ENCODE peak calls at places on chromosomes 7 and 10, in five cellular contexts. I, N, X, J and E are unnamed samples.

GRCh38 chr7:141276031-141276430 is 202.2 kb downstream of the TMEM178B start:
- DNase-seq in X (no peak), I (no peak), J (no peak), N (no peak), E (no peak)

GRCh38 chr10:69696073-69696731 is 66.2 kb downstream of the FAM241B start:
- DNase-seq in I (peak), J (peak), X (peak), N (peak), E (peak)

GRCh38 chr10:83274088-83274487 is 865.2 kb upstream of the GHITM start:
- DNase-seq in I (no peak), N (peak), X (no peak), J (no peak), E (no peak)

GRCh38 chr7:103626776-103627175 is 180.8 kb upstream of the SLC26A5 start:
- DNase-seq in I (no peak), J (no peak), N (no peak), X (no peak), E (no peak)

GRCh38 chr10:58266003-58266825 is 1.5 kb downstream of the IPMK start:
- DNase-seq in J (no peak), N (peak), I (no peak), X (no peak), E (peak)

GRCh38 chr10:98006266-98006665 is 24.2 kb downstream of the CRTAC1 start:
- DNase-seq in N (no peak), J (no peak), I (no peak), X (peak), E (no peak)

GRCh38 chr7:143901360-143901709 is 641 bp downstream of the TCAF1 start:
- DNase-seq in N (no peak), I (peak), X (no peak), J (no peak), E (no peak)

GRCh38 chr10:47262606-47263295 is 37.2 kb upstream of the GDF10 start:
- DNase-seq in I (no peak), X (no peak), J (no peak), N (no peak), E (peak)

GRCh38 chr10:53434413-53434812 is 661.8 kb upstream of the MBL2 start:
- DNase-seq in J (no peak), N (no peak), X (no peak), I (no peak), E (no peak)

GRCh38 chr7:34952822-34953221 is 84.5 kb downstream of the DPY19L1 start:
- DNase-seq in N (no peak), J (no peak), X (no peak), I (no peak), E (no peak)

GRCh38 chr10:103739039-103739764 is 116.2 kb downstream of the SH3PXD2A start:
- DNase-seq in N (peak), X (no peak), I (peak), J (no peak), E (peak)

GRCh38 chr10:14891151-14891550 is 12.5 kb downstream of the SUV39H2 start:
- DNase-seq in J (no peak), I (no peak), X (no peak), N (no peak), E (no peak)

GRCh38 chr7:12963435-12963834 is 276.0 kb downstream of the ARL4A start:
- DNase-seq in N (no peak), J (no peak), X (no peak), I (no peak), E (no peak)

GRCh38 chr10:67772894-67773511 is 65.0 kb downstream of the DNAJC12 start:
- DNase-seq in X (no peak), N (no peak), I (no peak), J (no peak), E (no peak)

GRCh38 chr7:68718059-68718685 is 880.1 kb upstream of the AUTS2 start:
- DNase-seq in I (no peak), N (no peak), J (no peak), X (no peak), E (no peak)

GRCh38 chr10:44858017-44858371 is 53.1 kb upstream of the TMEM72 start:
- DNase-seq in J (no peak), N (peak), I (no peak), X (no peak), E (no peak)

GRCh38 chr7:70698219-70698832 is 433.6 kb upstream of the GALNT17 start:
- DNase-seq in J (no peak), I (peak), X (no peak), N (peak), E (peak)

GRCh38 chr10:26448706-26449435 is 10.7 kb downstream of the APBB1IP start:
- DNase-seq in X (no peak), N (no peak), I (no peak), J (no peak), E (no peak)

GRCh38 chr10:48542471-48543210 is 62.2 kb downstream of the ARHGAP22 start:
- DNase-seq in N (no peak), I (no peak), X (peak), J (no peak), E (no peak)

GRCh38 chr10:30671011-30671616 is 41.6 kb upstream of the LYZL2 start:
- DNase-seq in N (peak), I (peak), J (peak), X (peak), E (peak)

GRCh38 chr10:54496852-54497251 is 304.2 kb downstream of the PCDH15 start:
- DNase-seq in I (no peak), N (no peak), X (no peak), J (no peak), E (no peak)

GRCh38 chr7:134431805-134432204 is 27.1 kb downstream of the AKR1B1 start:
- DNase-seq in N (no peak), J (no peak), I (no peak), X (no peak), E (no peak)

GRCh38 chr10:132520147-132520811 is 17.3 kb upstream of the INPP5A start:
- DNase-seq in I (no peak), X (peak), N (peak), J (no peak), E (no peak)

GRCh38 chr7:86733783-86734182 is 90.1 kb downstream of the GRM3 start:
- DNase-seq in J (no peak), X (no peak), N (peak), I (no peak), E (peak)

GRCh38 chr10:50850576-50851340 is 34.7 kb downstream of the A1CF start:
- DNase-seq in N (no peak), X (no peak), I (peak), J (no peak), E (no peak)

GRCh38 chr10:131972474-131973071 is 9.2 kb downstream of the BNIP3 start:
- DNase-seq in J (no peak), N (peak), I (no peak), X (no peak), E (no peak)

GRCh38 chr10:123792579-123792978 is 99.0 kb downstream of the CPXM2 start:
- DNase-seq in J (no peak), X (no peak), N (no peak), I (no peak), E (no peak)

GRCh38 chr10:96902762-96903358 is 70.8 kb downstream of the LCOR start:
- DNase-seq in J (no peak), X (no peak), I (no peak), N (no peak), E (no peak)

GRCh38 chr7:112422842-112423496 is 27.3 kb upstream of the IFRD1 start:
- DNase-seq in X (peak), J (peak), I (peak), N (peak), E (peak)

GRCh38 chr7:18974803-18975202 is 142.6 kb downstream of the TWIST1 start:
- DNase-seq in J (no peak), N (peak), X (no peak), I (no peak), E (no peak)

GRCh38 chr7:140033779-140034363 is 28.9 kb downstream of the PARP12 start:
- DNase-seq in I (no peak), X (no peak), J (no peak), N (no peak), E (no peak)

GRCh38 chr7:126700807-126701604 is 551.7 kb downstream of the GRM8 start:
- DNase-seq in X (peak), J (peak), N (peak), I (peak), E (peak)

GRCh38 chr10:90583416-90583815 is 274.4 kb downstream of the HTR7 start:
- DNase-seq in J (no peak), N (no peak), X (no peak), I (no peak), E (no peak)

GRCh38 chr10:98302711-98303365 is 34.8 kb upstream of the LOXL4 start:
- DNase-seq in I (no peak), X (no peak), J (no peak), N (no peak), E (no peak)

GRCh38 chr10:100184426-100185219 is 1.2 kb downstream of the ERLIN1 start:
- DNase-seq in J (no peak), X (no peak), N (peak), I (no peak), E (no peak)

GRCh38 chr10:98536551-98536950 is 89.8 kb upstream of the HPS1 start:
- DNase-seq in I (no peak), X (no peak), N (peak), J (no peak), E (no peak)

GRCh38 chr10:117096559-117097201 is 41.4 kb downstream of the VAX1 start:
- DNase-seq in N (no peak), X (no peak), J (no peak), I (peak), E (no peak)
- H2BK12ac ChIP-seq in N (no peak), X (no peak), J (no peak), I (no peak), E (no peak)

GRCh38 chr7:155204744-155205367 is 92.8 kb upstream of the INSIG1 start:
- DNase-seq in X (no peak), N (no peak), I (no peak), J (no peak), E (no peak)

GRCh38 chr7:155206286-155207020 is 91.2 kb upstream of the INSIG1 start:
- DNase-seq in N (peak), J (no peak), I (no peak), X (no peak), E (peak)

GRCh38 chr7:155203882-155204691 is 93.6 kb upstream of the INSIG1 start:
- DNase-seq in I (no peak), J (no peak), X (no peak), N (no peak), E (no peak)

GRCh38 chr7:155207335-155208002 is 90.2 kb upstream of the INSIG1 start:
- DNase-seq in J (no peak), I (no peak), N (no peak), X (no peak), E (peak)

DNA sequence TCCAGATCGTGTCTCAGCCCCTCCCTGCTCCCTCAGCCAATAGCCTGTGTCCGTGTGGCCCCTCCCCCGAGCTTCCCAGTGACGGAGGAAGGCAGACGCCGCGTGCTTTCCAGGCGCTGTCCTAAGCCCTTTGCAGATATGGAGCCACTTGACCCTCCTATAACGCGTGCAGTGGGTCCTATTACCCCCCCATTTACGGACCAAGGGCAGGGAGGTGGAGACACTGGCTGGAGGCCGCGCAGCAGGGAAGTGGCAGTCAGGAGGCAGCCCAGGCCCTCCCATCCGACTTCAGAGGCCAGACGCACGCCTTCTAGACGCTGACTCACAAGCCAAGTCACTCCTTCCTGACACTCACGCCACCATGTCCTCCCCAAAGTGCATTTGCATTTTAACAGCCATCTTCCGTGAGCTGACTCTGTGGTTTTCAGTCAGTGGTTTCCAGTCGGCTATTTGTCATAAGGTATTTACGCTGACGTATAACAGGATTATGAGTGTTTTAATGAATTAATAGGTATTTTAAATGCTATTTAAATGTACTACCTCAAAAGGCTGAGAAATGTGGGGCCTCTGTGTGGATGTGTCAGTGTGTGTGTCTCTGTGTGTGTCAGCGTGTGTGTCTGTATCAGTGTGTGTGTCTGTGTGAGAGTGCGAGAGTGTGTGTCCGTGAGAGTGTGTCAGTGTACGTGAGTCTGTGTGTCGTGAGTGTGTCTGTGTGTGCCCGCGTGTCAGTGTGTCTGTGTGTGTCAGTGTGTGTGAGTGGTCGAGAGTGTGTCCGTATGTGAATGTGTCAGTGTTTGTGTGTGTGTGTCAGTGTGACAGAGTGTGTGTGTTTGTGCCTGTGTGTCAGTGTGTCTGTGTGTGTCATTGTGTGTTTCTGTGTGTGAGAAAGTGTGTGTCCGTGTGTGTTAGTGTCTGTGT is 92.1 kb upstream of the INSIG1 start:
- DNase-seq in X (peak), N (peak), J (no peak), I (no peak), E (peak)
- H4K91ac ChIP-seq in X (no peak), N (peak), J (peak), I (no peak), E (peak)

GRCh38 chr7:7793249-7793648 is 74.8 kb upstream of the RPA3 start:
- DNase-seq in N (no peak), X (no peak), J (peak), I (no peak), E (no peak)
- H2BK120ac ChIP-seq in N (no peak), X (no peak), J (no peak), I (no peak), E (no peak)

GRCh38 chr10:21889477-21890275 is 113.9 kb downstream of the DNAJC1 start:
- DNase-seq in X (no peak), J (no peak), I (no peak), N (no peak), E (no peak)

GRCh38 chr10:21894648-21895342 is 108.7 kb downstream of the DNAJC1 start:
- DNase-seq in J (no peak), N (no peak), I (no peak), X (no peak), E (no peak)

GRCh38 chr10:21891439-21891838 is 112.1 kb downstream of the DNAJC1 start:
- DNase-seq in J (no peak), I (no peak), N (no peak), X (no peak), E (no peak)

GRCh38 chr10:21885940-21886339 is 117.6 kb downstream of the DNAJC1 start:
- DNase-seq in N (no peak), X (no peak), J (no peak), I (no peak), E (no peak)

GRCh38 chr10:21888959-21889358 is 114.6 kb downstream of the DNAJC1 start:
- DNase-seq in N (peak), X (no peak), I (no peak), J (no peak), E (no peak)
- H2BK12ac ChIP-seq in N (no peak), X (no peak), I (no peak), J (no peak), E (no peak)

GRCh38 chr7:158648787-158649186 is 55.8 kb downstream of the NCAPG2 start:
- DNase-seq in I (no peak), X (no peak), J (no peak), N (no peak), E (no peak)

GRCh38 chr7:158651968-158652555 is 52.5 kb downstream of the NCAPG2 start:
- DNase-seq in N (peak), X (no peak), J (no peak), I (no peak), E (no peak)

GRCh38 chr7:158649279-158649678 is 55.3 kb downstream of the NCAPG2 start:
- DNase-seq in N (peak), J (no peak), I (no peak), X (no peak), E (peak)

GRCh38 chr7:158648168-158648567 is 56.4 kb downstream of the NCAPG2 start:
- DNase-seq in N (no peak), X (no peak), I (no peak), J (no peak), E (no peak)

GRCh38 chr7:158650821-158651225 is 53.8 kb downstream of the NCAPG2 start:
- DNase-seq in J (no peak), N (peak), X (no peak), I (no peak), E (peak)
- H4K91ac ChIP-seq in J (no peak), N (no peak), X (no peak), I (no peak), E (no peak)

GRCh38 chr10:75782463-75783248 is 351.2 kb downstream of the LRMDA start:
- DNase-seq in N (no peak), I (no peak), X (no peak), J (no peak), E (no peak)
- H2BK120ac ChIP-seq in N (no peak), I (no peak), X (no peak), J (no peak), E (no peak)

GRCh38 chr7:45220846-45221245 is 63.3 kb downstream of the RAMP3 start:
- DNase-seq in I (no peak), N (no peak), J (no peak), X (peak), E (no peak)

GRCh38 chr7:45221896-45222604 is 64.5 kb downstream of the RAMP3 start:
- DNase-seq in J (no peak), I (no peak), X (peak), N (no peak), E (no peak)

GRCh38 chr7:45219130-45219529 is 61.5 kb downstream of the RAMP3 start:
- DNase-seq in N (no peak), J (no peak), I (no peak), X (peak), E (no peak)

GRCh38 chr7:45221266-45221665 is 63.7 kb downstream of the RAMP3 start:
- DNase-seq in N (no peak), J (no peak), I (no peak), X (peak), E (no peak)

DNA sequence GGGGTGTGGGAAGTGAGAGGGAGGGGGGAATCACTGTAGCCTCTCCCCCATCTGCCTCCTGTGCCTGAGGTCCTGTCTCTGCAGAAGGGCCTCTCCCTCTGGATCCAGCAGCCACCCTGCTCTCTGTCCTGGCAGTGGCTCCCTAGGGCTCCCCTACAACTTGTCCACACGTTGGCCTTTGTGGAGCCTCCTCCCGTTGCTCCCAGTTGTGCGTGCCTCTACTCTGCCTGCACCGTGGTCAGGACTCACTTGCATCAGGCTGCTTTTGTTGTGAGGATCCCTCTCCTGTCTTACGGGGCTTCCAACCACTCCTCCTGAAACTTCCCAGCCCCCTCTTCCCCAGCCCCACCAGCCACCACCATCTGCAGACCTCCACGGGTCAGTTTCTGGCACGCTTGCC is 62.2 kb downstream of the RAMP3 start:
- DNase-seq in N (no peak), X (no peak), I (no peak), J (no peak), E (no peak)
- H2BK12ac ChIP-seq in N (no peak), X (no peak), I (no peak), J (no peak), E (no peak)

DNA sequence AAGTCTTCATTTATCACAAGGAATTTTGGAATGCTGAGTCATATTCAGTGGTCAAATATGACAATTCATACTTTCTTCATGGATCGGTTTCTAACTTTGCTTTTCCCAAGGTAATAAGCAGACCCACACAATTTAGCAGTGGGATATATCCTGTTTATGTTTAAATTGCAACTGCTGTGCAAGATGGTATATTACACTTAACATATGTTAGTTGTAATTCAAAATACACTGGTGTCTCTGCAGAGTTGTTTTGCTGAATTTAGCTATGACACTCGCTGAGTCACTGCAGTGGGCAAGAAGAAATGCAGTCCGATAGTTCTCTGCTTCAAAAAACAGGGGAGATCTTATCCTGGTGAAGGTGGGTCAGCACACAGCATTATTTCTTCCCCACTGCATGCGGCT is 194.8 kb upstream of the PTN start:
- DNase-seq in N (peak), X (no peak), I (no peak), J (no peak), E (no peak)
- H4K91ac ChIP-seq in N (no peak), X (no peak), I (no peak), J (no peak), E (no peak)

DNA sequence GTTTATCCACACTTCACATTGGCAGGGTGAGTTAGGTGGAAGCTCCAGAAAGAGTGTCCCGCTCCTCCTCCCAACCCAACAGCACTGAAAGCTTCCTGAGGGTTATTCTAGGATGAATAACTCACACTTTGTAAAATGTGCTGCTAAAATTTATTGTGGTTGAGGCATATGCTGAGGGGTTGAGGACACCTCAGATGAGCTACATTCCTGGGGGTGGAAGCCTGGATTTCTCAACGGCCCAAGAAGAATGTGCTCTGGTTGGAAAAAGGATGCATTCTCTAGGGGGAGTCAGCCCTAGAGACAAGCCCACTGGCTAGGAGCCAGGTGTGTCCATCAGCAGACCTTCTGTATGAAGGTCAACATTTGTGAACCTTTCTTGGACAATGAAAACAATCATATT is 91.5 kb upstream of the PDE1C start:
- DNase-seq in N (peak), I (no peak), J (no peak), X (no peak), E (no peak)
- H2BK120ac ChIP-seq in N (no peak), I (no peak), J (no peak), X (no peak), E (no peak)